ENCODE peak calls at places on chromosome 17, in seven cellular contexts. B is tibial artery, P is Kasumi-1, G is AG08395, K is ovary, X is neuronal stem cell, V is Ammon's horn. S is an unnamed sample.

GRCh38 chr17:47316316-47316715 is 7.4 kb upstream of the EFCAB13 start:
- DNase-seq in P (no peak), B (no peak), X (no peak), V (no peak), K (no peak), G (peak), S (no peak)

GRCh38 chr17:63633742-63634141 is 11.5 kb downstream of the MAP3K3 start:
- DNase-seq in B (no peak), X (no peak), K (no peak), P (no peak), V (no peak), G (no peak), S (no peak)

GRCh38 chr17:17315142-17315821 is 12.1 kb downstream of the NT5M start:
- DNase-seq in X (no peak), B (peak), G (no peak), P (no peak), K (no peak), V (no peak), S (peak)

GRCh38 chr17:2084766-2085647 is 30.1 kb downstream of the HIC1 start:
- DNase-seq in K (peak), X (no peak), V (no peak), P (no peak), B (no peak), G (peak), S (peak)

GRCh38 chr17:80428796-80429195 is 13.8 kb downstream of the ENDOV start:
- DNase-seq in X (no peak), G (no peak), V (no peak), P (no peak), B (peak), K (no peak), S (no peak)

GRCh38 chr17:57370051-57370581 is 113.8 kb downstream of the MSI2 start:
- DNase-seq in G (peak), B (no peak), K (no peak), V (no peak), X (no peak), P (no peak), S (no peak)

GRCh38 chr17:72120878-72121163 is at the start of gene SOX9:
- DNase-seq in B (peak), V (peak), X (peak), G (peak), P (no peak), K (no peak), S (peak)

GRCh38 chr17:8610558-8610957 is 20.0 kb downstream of the MYH10 start:
- DNase-seq in B (no peak), G (no peak), X (no peak), K (no peak), V (no peak), P (no peak), S (no peak)

GRCh38 chr17:77455111-77455877 is 314.5 kb downstream of the SEC14L1 start:
- DNase-seq in G (no peak), X (no peak), B (no peak), P (no peak), K (no peak), V (no peak), S (no peak)

GRCh38 chr17:58334661-58335060 is 6.1 kb upstream of the TSPOAP1 start:
- DNase-seq in X (no peak), K (no peak), V (no peak), G (no peak), P (no peak), B (no peak), S (no peak)

GRCh38 chr17:76014100-76014924 is 12.8 kb downstream of the EVPL start:
- DNase-seq in X (peak), K (peak), B (no peak), P (peak), V (peak), G (peak), S (peak)

GRCh38 chr17:76949913-76950695 is 81.9 kb downstream of the MGAT5B start:
- DNase-seq in P (no peak), B (no peak), G (no peak), V (no peak), K (no peak), X (no peak), S (no peak)

GRCh38 chr17:67994827-67995567 is 1.3 kb downstream of the C17orf58 start:
- DNase-seq in V (peak), X (peak), G (peak), P (no peak), K (no peak), B (no peak), S (no peak)

GRCh38 chr17:68290268-68290954 is 516 bp downstream of the SLC16A6 start:
- DNase-seq in K (peak), P (peak), G (no peak), B (no peak), X (no peak), V (no peak), S (peak)

GRCh38 chr17:70365098-70365583 is 195.8 kb downstream of the KCNJ2 start:
- DNase-seq in X (no peak), K (no peak), G (peak), V (peak), B (no peak), P (peak), S (no peak)

GRCh38 chr17:41486809-41487530 is 2.7 kb downstream of the KRT36 start:
- DNase-seq in K (no peak), V (no peak), G (no peak), B (no peak), P (no peak), X (peak), S (peak)

GRCh38 chr17:81020767-81021497 is 14.0 kb upstream of the BAIAP2 start:
- DNase-seq in V (no peak), G (peak), B (no peak), P (no peak), K (peak), X (no peak), S (peak)

GRCh38 chr17:10156579-10157488 is 41.6 kb downstream of the GAS7 start:
- DNase-seq in P (peak), G (peak), X (no peak), K (no peak), B (peak), V (peak), S (peak)

GRCh38 chr17:27919120-27919519 is 26.0 kb upstream of the LYRM9 start:
- DNase-seq in G (no peak), V (no peak), X (no peak), B (no peak), P (no peak), K (peak), S (no peak)

GRCh38 chr17:68095205-68095811 is 59.8 kb downstream of the KPNA2 start:
- DNase-seq in P (no peak), K (no peak), B (no peak), G (no peak), X (no peak), V (no peak), S (no peak)

GRCh38 chr17:43832168-43832975 is 574 bp downstream of the MPP3 start:
- DNase-seq in B (peak), X (no peak), P (no peak), K (peak), V (no peak), G (peak), S (peak)

GRCh38 chr17:7237761-7238417 is 1.4 kb downstream of the PHF23 start:
- DNase-seq in X (peak), P (no peak), B (peak), G (peak), V (no peak), K (peak), S (peak)

GRCh38 chr17:27495460-27495859 is 39.2 kb downstream of the KSR1 start:
- DNase-seq in G (no peak), B (no peak), V (no peak), X (no peak), K (no peak), P (no peak), S (no peak)

GRCh38 chr17:46732754-46733398 is 85.6 kb downstream of the WNT3 start:
- DNase-seq in K (no peak), P (no peak), X (peak), V (peak), G (no peak), B (no peak), S (no peak)

GRCh38 chr17:38454528-38454927 is 26.3 kb downstream of the ARHGAP23 start:
- DNase-seq in X (no peak), G (peak), K (peak), V (peak), B (peak), P (no peak), S (peak)

GRCh38 chr17:57823469-57824401 is 26.1 kb downstream of the MRPS23 start:
- DNase-seq in P (no peak), B (no peak), X (no peak), K (no peak), V (no peak), G (no peak), S (no peak)

GRCh38 chr17:80315517-80316182 is 55.0 kb downstream of the RNF213 start:
- DNase-seq in P (no peak), X (no peak), B (no peak), K (no peak), G (no peak), V (no peak), S (no peak)

GRCh38 chr17:48310748-48311213 is 119.2 kb downstream of the SKAP1 start:
- DNase-seq in K (no peak), G (no peak), V (no peak), P (no peak), B (no peak), X (peak), S (no peak)

GRCh38 chr17:33977729-33978514 is 277.2 kb upstream of the CCL2 start:
- DNase-seq in X (no peak), G (no peak), P (no peak), B (no peak), V (no peak), K (no peak), S (no peak)

GRCh38 chr17:2050871-2051387 is 4.0 kb upstream of the HIC1 start:
- DNase-seq in X (no peak), K (peak), G (no peak), V (no peak), B (no peak), P (no peak), S (no peak)

GRCh38 chr17:1714488-1714979 is 4.4 kb upstream of the TLCD2 start:
- DNase-seq in X (peak), B (peak), K (peak), V (peak), G (peak), P (no peak), S (peak)